ENCODE peak calls at places on chromosomes 5 and 9, in five cellular contexts. One of them, this sample, is unnamed.

GRCh38 chr5:76175821-76176403 is 92.7 kb downstream of the SV2C start:
- DNase-seq in bronchial epithelial cell: no peak
- DNase-seq in GM23248: no peak
- DNase-seq in Peyer's patch: no peak
- DNase-seq in psoas muscle: no peak
- DNase-seq in this sample: no peak

GRCh38 chr9:85112933-85113418 is 443.4 kb downstream of the NTRK2 start:
- DNase-seq in bronchial epithelial cell: no peak
- DNase-seq in GM23248: no peak
- DNase-seq in Peyer's patch: no peak
- DNase-seq in psoas muscle: no peak
- DNase-seq in this sample: no peak

GRCh38 chr9:20319641-20320337 is 302.5 kb downstream of the MLLT3 start:
- DNase-seq in bronchial epithelial cell: peak; percentile 95
- DNase-seq in GM23248: peak; percentile 78
- DNase-seq in Peyer's patch: no peak
- DNase-seq in psoas muscle: no peak
- DNase-seq in this sample: no peak

GRCh38 chr5:43359738-43360137 is 46.5 kb upstream of the HMGCS1 start:
- DNase-seq in bronchial epithelial cell: no peak
- DNase-seq in GM23248: no peak
- DNase-seq in Peyer's patch: no peak
- DNase-seq in psoas muscle: no peak
- DNase-seq in this sample: no peak

GRCh38 chr9:93476924-93477323 is 23.5 kb upstream of the FAM120AOS start:
- DNase-seq in bronchial epithelial cell: no peak
- DNase-seq in GM23248: no peak
- DNase-seq in Peyer's patch: no peak
- DNase-seq in psoas muscle: no peak
- DNase-seq in this sample: peak; percentile 29

GRCh38 chr5:151225071-151225470 is 1.2 kb upstream of the CCDC69 start:
- DNase-seq in bronchial epithelial cell: no peak
- DNase-seq in GM23248: no peak
- DNase-seq in Peyer's patch: no peak
- DNase-seq in psoas muscle: no peak
- DNase-seq in this sample: no peak

GRCh38 chr5:13516195-13516594 is 428.3 kb downstream of the DNAH5 start:
- DNase-seq in bronchial epithelial cell: peak; percentile 81
- DNase-seq in GM23248: no peak
- DNase-seq in Peyer's patch: no peak
- DNase-seq in psoas muscle: no peak
- DNase-seq in this sample: no peak

GRCh38 chr5:83331842-83332241 is 139.7 kb upstream of the VCAN start:
- DNase-seq in bronchial epithelial cell: peak; percentile 5
- DNase-seq in GM23248: peak; percentile 53
- DNase-seq in Peyer's patch: no peak
- DNase-seq in psoas muscle: no peak
- DNase-seq in this sample: no peak

GRCh38 chr9:86287013-86287412 is 4.7 kb upstream of the ISCA1 start:
- DNase-seq in bronchial epithelial cell: peak; percentile 55
- DNase-seq in GM23248: peak; percentile 63
- DNase-seq in Peyer's patch: no peak
- DNase-seq in psoas muscle: no peak
- DNase-seq in this sample: no peak

DNA sequence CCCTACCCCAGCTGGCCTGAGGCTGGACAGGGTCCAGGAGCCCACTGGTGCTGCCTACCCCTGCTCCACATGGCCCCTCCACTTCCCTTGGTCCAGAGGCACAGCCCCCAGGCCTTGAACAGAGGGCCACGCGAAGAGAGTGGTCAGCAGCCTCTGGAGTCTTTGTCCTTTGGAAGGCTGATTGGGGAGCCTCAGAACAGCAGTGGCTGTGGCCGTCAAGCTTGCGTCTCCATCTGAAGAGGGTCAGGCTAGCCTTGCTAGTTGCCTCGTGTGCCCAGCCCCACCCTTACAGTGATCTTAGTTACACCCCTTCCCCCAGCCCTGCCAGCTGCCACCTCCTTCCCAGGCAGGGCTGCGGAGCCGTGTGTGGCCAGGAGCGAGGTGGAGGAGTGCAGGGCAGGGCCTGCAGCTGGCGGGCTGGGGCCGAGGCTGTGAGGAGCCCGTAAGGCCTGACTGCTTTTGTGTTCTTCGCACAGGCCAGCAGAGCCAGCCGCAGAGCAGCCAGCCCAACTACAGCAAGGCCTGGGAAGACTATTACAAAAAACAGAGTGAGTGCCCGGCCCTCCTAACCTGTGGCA is 30.1 kb upstream of the PRDM12 start:
- DNase-seq in bronchial epithelial cell: no peak
- DNase-seq in GM23248: no peak
- DNase-seq in Peyer's patch: no peak
- DNase-seq in psoas muscle: no peak
- DNase-seq in this sample: peak; percentile 24
- H3K36me3 ChIP-seq in bronchial epithelial cell: peaks cover 51% of the 10 kb centered on the region
- H3K36me3 ChIP-seq in GM23248: peaks cover 8% of the 10 kb centered on the region
- H3K36me3 ChIP-seq in Peyer's patch: peaks cover 89% of the 10 kb centered on the region
- H3K36me3 ChIP-seq in psoas muscle: peaks cover 8% of the 10 kb centered on the region
- H3K36me3 ChIP-seq in this sample: peaks cover 5% of the 10 kb centered on the region

GRCh38 chr5:87388129-87388528 is 24.6 kb downstream of the CCNH start:
- DNase-seq in bronchial epithelial cell: no peak
- DNase-seq in GM23248: no peak
- DNase-seq in Peyer's patch: no peak
- DNase-seq in psoas muscle: no peak
- DNase-seq in this sample: no peak
- H3K36me3 ChIP-seq in bronchial epithelial cell: peaks cover 6% of the 10 kb centered on the region
- H3K36me3 ChIP-seq in GM23248: peaks cover 89% of the 10 kb centered on the region
- H3K36me3 ChIP-seq in Peyer's patch: peaks cover 85% of the 10 kb centered on the region
- H3K36me3 ChIP-seq in psoas muscle: peaks cover 17% of the 10 kb centered on the region
- H3K36me3 ChIP-seq in this sample: no peaks in the 10 kb centered on the region

DNA sequence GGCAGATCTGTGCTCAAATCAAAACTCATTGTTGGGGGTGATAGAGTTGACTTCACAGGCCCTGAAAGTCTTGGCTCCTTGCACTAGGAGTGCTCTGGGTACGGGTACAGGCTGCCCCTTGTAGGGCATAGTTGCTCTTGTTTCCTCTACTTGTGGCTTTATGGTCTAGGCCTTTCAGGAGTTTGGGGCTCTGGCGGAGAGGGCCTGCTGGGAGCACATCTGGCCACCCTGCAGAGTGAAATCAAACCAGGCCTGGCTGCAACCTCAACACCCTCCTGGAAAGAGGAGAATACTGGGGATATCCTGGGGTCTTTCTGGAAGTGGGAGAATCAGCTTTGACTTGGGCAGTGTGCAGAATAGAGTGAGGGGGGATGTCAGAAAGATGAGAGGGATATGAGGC is 1.5 kb downstream of the TGFBI start:
- DNase-seq in bronchial epithelial cell: no peak
- DNase-seq in GM23248: no peak
- DNase-seq in Peyer's patch: no peak
- DNase-seq in psoas muscle: no peak
- DNase-seq in this sample: no peak
- H3K36me3 ChIP-seq in bronchial epithelial cell: no peaks in the 10 kb centered on the region
- H3K36me3 ChIP-seq in GM23248: peaks cover 36% of the 10 kb centered on the region
- H3K36me3 ChIP-seq in Peyer's patch: no peaks in the 10 kb centered on the region
- H3K36me3 ChIP-seq in psoas muscle: no peaks in the 10 kb centered on the region
- H3K36me3 ChIP-seq in this sample: no peaks in the 10 kb centered on the region

GRCh38 chr5:152259702-152260101 is 145.4 kb downstream of the NMUR2 start:
- DNase-seq in bronchial epithelial cell: no peak
- DNase-seq in GM23248: no peak
- DNase-seq in Peyer's patch: no peak
- DNase-seq in psoas muscle: peak; percentile 18
- DNase-seq in this sample: no peak
- H3K36me3 ChIP-seq in bronchial epithelial cell: no peaks in the 10 kb centered on the region
- H3K36me3 ChIP-seq in GM23248: no peaks in the 10 kb centered on the region
- H3K36me3 ChIP-seq in Peyer's patch: no peaks in the 10 kb centered on the region
- H3K36me3 ChIP-seq in psoas muscle: no peaks in the 10 kb centered on the region
- H3K36me3 ChIP-seq in this sample: no peaks in the 10 kb centered on the region

GRCh38 chr9:136511144-136511669 is 28.4 kb upstream of the SEC16A start:
- DNase-seq in bronchial epithelial cell: no peak
- DNase-seq in GM23248: no peak
- DNase-seq in Peyer's patch: no peak
- DNase-seq in psoas muscle: no peak
- DNase-seq in this sample: no peak
- H3K36me3 ChIP-seq in bronchial epithelial cell: peaks cover 90% of the 10 kb centered on the region
- H3K36me3 ChIP-seq in GM23248: no peaks in the 10 kb centered on the region
- H3K36me3 ChIP-seq in Peyer's patch: peaks cover 100% of the 10 kb centered on the region
- H3K36me3 ChIP-seq in psoas muscle: no peaks in the 10 kb centered on the region
- H3K36me3 ChIP-seq in this sample: peaks cover 19% of the 10 kb centered on the region

DNA sequence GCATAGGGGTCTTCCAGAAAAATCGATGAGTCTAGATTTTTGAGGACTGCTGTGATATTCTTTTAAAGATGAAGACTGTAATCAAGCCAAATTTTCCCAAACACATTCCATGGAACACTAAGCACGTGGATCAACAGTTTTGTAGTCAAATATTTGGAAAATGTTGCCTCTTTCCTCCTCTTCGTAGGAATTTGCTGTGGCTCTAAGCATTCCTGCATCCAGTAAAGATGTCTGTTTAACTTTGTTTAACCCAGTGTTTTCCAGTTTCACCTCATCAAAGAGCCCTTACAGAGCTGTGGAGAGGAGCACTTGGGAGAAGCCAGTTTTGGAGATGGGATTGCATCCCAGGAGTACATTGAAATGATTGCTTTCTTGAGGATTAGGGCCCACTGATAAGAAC is 58.9 kb downstream of the INSYN2B start:
- DNase-seq in bronchial epithelial cell: no peak
- DNase-seq in GM23248: no peak
- DNase-seq in Peyer's patch: no peak
- DNase-seq in psoas muscle: no peak
- DNase-seq in this sample: no peak
- H3K36me3 ChIP-seq in bronchial epithelial cell: no peaks in the 10 kb centered on the region
- H3K36me3 ChIP-seq in GM23248: no peaks in the 10 kb centered on the region
- H3K36me3 ChIP-seq in Peyer's patch: no peaks in the 10 kb centered on the region
- H3K36me3 ChIP-seq in psoas muscle: no peaks in the 10 kb centered on the region
- H3K36me3 ChIP-seq in this sample: no peaks in the 10 kb centered on the region

GRCh38 chr9:130884111-130884531 is 12.5 kb downstream of the QRFP start:
- DNase-seq in bronchial epithelial cell: no peak
- DNase-seq in GM23248: no peak
- DNase-seq in Peyer's patch: no peak
- DNase-seq in psoas muscle: peak; percentile 32
- DNase-seq in this sample: peak; percentile 44

GRCh38 chr9:130881516-130881915 is 15.1 kb downstream of the QRFP start:
- DNase-seq in bronchial epithelial cell: no peak
- DNase-seq in GM23248: no peak
- DNase-seq in Peyer's patch: no peak
- DNase-seq in psoas muscle: no peak
- DNase-seq in this sample: no peak

GRCh38 chr9:130884542-130885421 is 11.8 kb downstream of the QRFP start:
- DNase-seq in bronchial epithelial cell: no peak
- DNase-seq in GM23248: no peak
- DNase-seq in Peyer's patch: no peak
- DNase-seq in psoas muscle: no peak
- DNase-seq in this sample: no peak

GRCh38 chr9:130883479-130883878 is 13.1 kb downstream of the QRFP start:
- DNase-seq in bronchial epithelial cell: no peak
- DNase-seq in GM23248: no peak
- DNase-seq in Peyer's patch: no peak
- DNase-seq in psoas muscle: no peak
- DNase-seq in this sample: peak; percentile 10

GRCh38 chr9:130882696-130883225 is 13.9 kb downstream of the QRFP start:
- DNase-seq in bronchial epithelial cell: no peak
- DNase-seq in GM23248: no peak
- DNase-seq in Peyer's patch: no peak
- DNase-seq in psoas muscle: no peak
- DNase-seq in this sample: no peak
- H3K36me3 ChIP-seq in bronchial epithelial cell: peaks cover 34% of the 10 kb centered on the region
- H3K36me3 ChIP-seq in GM23248: peaks cover 75% of the 10 kb centered on the region
- H3K36me3 ChIP-seq in Peyer's patch: peaks cover 100% of the 10 kb centered on the region
- H3K36me3 ChIP-seq in psoas muscle: peaks cover 32% of the 10 kb centered on the region
- H3K36me3 ChIP-seq in this sample: peaks cover 32% of the 10 kb centered on the region

GRCh38 chr5:16756692-16757091 is 139.9 kb upstream of the RETREG1 start:
- DNase-seq in bronchial epithelial cell: no peak
- DNase-seq in GM23248: no peak
- DNase-seq in Peyer's patch: no peak
- DNase-seq in psoas muscle: no peak
- DNase-seq in this sample: no peak

GRCh38 chr5:16755641-16756040 is 138.8 kb upstream of the RETREG1 start:
- DNase-seq in bronchial epithelial cell: no peak
- DNase-seq in GM23248: no peak
- DNase-seq in Peyer's patch: no peak
- DNase-seq in psoas muscle: no peak
- DNase-seq in this sample: no peak

GRCh38 chr5:16757146-16757545 is 140.3 kb upstream of the RETREG1 start:
- DNase-seq in bronchial epithelial cell: no peak
- DNase-seq in GM23248: no peak
- DNase-seq in Peyer's patch: no peak
- DNase-seq in psoas muscle: no peak
- DNase-seq in this sample: no peak

GRCh38 chr5:16754086-16754485 is 137.3 kb upstream of the RETREG1 start:
- DNase-seq in bronchial epithelial cell: no peak
- DNase-seq in GM23248: no peak
- DNase-seq in Peyer's patch: no peak
- DNase-seq in psoas muscle: no peak
- DNase-seq in this sample: no peak

GRCh38 chr5:16754621-16755020 is 137.8 kb upstream of the RETREG1 start:
- DNase-seq in bronchial epithelial cell: no peak
- DNase-seq in GM23248: no peak
- DNase-seq in Peyer's patch: no peak
- DNase-seq in psoas muscle: no peak
- DNase-seq in this sample: no peak
- H3K36me3 ChIP-seq in bronchial epithelial cell: peaks cover 10% of the 10 kb centered on the region
- H3K36me3 ChIP-seq in GM23248: peaks cover 47% of the 10 kb centered on the region
- H3K36me3 ChIP-seq in Peyer's patch: peaks cover 32% of the 10 kb centered on the region
- H3K36me3 ChIP-seq in psoas muscle: no peaks in the 10 kb centered on the region
- H3K36me3 ChIP-seq in this sample: no peaks in the 10 kb centered on the region